ENCODE peak calls at places on chromosomes 16 and 17, in eight cellular contexts. P, G, W, L, S, I, R and M are unnamed samples.

GRCh38 chr17:65243838-65244237 is 106.7 kb downstream of the RGS9 start:
- DNase-seq in R (no peak), S (no peak), P (peak), I (peak), L (peak), G (peak), W (peak), M (no peak)

GRCh38 chr16:71540-72341 is 690 bp downstream of the RHBDF1 start:
- DNase-seq in L (peak), G (peak), S (peak), W (peak), R (no peak), I (peak), P (peak), M (no peak)

GRCh38 chr17:2125013-2125535 is 70.2 kb downstream of the HIC1 start:
- DNase-seq in S (no peak), L (no peak), I (peak), R (no peak), G (peak), P (no peak), W (no peak), M (no peak)

GRCh38 chr17:21167303-21167702 is 40.5 kb downstream of the DHRS7B start:
- DNase-seq in W (peak), L (no peak), G (peak), S (no peak), P (no peak), R (no peak), I (no peak), M (no peak)

GRCh38 chr16:15861996-15862395 is 5.2 kb upstream of the MYH11 start:
- DNase-seq in I (no peak), P (no peak), S (no peak), W (peak), G (no peak), L (no peak), R (no peak), M (no peak)

GRCh38 chr17:83189013-83189672 is 109.7 kb downstream of the METRNL start:
- DNase-seq in L (no peak), R (no peak), I (no peak), P (no peak), W (no peak), G (no peak), S (no peak), M (no peak)

GRCh38 chr16:11114366-11115164 is 141.4 kb downstream of the SOCS1 start:
- DNase-seq in P (no peak), I (peak), W (no peak), L (no peak), R (no peak), S (no peak), G (no peak), M (no peak)

GRCh38 chr17:19363114-19363438 is 553 bp upstream of the B9D1 start:
- DNase-seq in I (no peak), S (no peak), R (no peak), P (no peak), L (no peak), G (no peak), W (no peak), M (no peak)

GRCh38 chr17:82205720-82206508 is 6.7 kb downstream of the CCDC57 start:
- DNase-seq in P (peak), G (peak), S (peak), I (peak), L (peak), R (no peak), W (peak), M (peak)

GRCh38 chr16:71440669-71441347 is 1.0 kb downstream of the TLE7 start:
- DNase-seq in G (no peak), L (peak), I (peak), S (peak), P (peak), R (no peak), W (no peak), M (no peak)

GRCh38 chr16:29825145-29826044 is 5.1 kb downstream of the MVP start:
- DNase-seq in R (no peak), G (peak), I (peak), S (peak), P (peak), L (no peak), W (peak), M (no peak)

GRCh38 chr17:18990331-18990730 is 14.2 kb downstream of the FAM83G start:
- DNase-seq in L (no peak), S (no peak), P (no peak), I (no peak), R (no peak), G (no peak), W (no peak), M (no peak)

GRCh38 chr16:6016530-6017184 is 919.1 kb upstream of the EEF2KMT start:
- DNase-seq in G (peak), S (peak), W (peak), L (peak), R (no peak), P (peak), I (peak), M (no peak)

GRCh38 chr16:29992371-29992967 is 2.9 kb downstream of the HIRIP3 start:
- DNase-seq in I (no peak), R (no peak), S (peak), G (no peak), W (no peak), L (no peak), P (no peak), M (no peak)

GRCh38 chr17:83061586-83061985 is 17.8 kb upstream of the METRNL start:
- DNase-seq in W (no peak), G (no peak), I (no peak), L (no peak), S (no peak), R (no peak), P (no peak), M (no peak)

GRCh38 chr17:40190197-40191021 is 13.1 kb downstream of the RAPGEFL1 start:
- DNase-seq in S (no peak), W (no peak), R (no peak), P (peak), I (peak), L (peak), G (peak), M (no peak)

GRCh38 chr17:49814781-49815496 is 26.5 kb downstream of the KAT7 start:
- DNase-seq in W (no peak), G (no peak), L (no peak), S (no peak), I (peak), R (no peak), P (peak), M (no peak)

GRCh38 chr17:33461051-33461450 is 168.0 kb upstream of the ASIC2 start:
- DNase-seq in P (no peak), G (no peak), W (no peak), I (no peak), S (no peak), R (no peak), L (peak), M (no peak)

GRCh38 chr16:85402910-85403692 is 210.0 kb upstream of the GSE1 start:
- DNase-seq in P (no peak), I (peak), L (no peak), R (no peak), S (peak), W (no peak), G (no peak), M (no peak)

GRCh38 chr16:67862623-67863583 is 9.9 kb upstream of the EDC4 start:
- DNase-seq in I (no peak), L (no peak), W (no peak), G (peak), R (no peak), S (no peak), P (no peak), M (no peak)

GRCh38 chr17:37360632-37361031 is 15.2 kb upstream of the C17orf78 start:
- DNase-seq in G (peak), I (no peak), L (no peak), W (peak), P (no peak), S (no peak), R (no peak), M (no peak)

DNA sequence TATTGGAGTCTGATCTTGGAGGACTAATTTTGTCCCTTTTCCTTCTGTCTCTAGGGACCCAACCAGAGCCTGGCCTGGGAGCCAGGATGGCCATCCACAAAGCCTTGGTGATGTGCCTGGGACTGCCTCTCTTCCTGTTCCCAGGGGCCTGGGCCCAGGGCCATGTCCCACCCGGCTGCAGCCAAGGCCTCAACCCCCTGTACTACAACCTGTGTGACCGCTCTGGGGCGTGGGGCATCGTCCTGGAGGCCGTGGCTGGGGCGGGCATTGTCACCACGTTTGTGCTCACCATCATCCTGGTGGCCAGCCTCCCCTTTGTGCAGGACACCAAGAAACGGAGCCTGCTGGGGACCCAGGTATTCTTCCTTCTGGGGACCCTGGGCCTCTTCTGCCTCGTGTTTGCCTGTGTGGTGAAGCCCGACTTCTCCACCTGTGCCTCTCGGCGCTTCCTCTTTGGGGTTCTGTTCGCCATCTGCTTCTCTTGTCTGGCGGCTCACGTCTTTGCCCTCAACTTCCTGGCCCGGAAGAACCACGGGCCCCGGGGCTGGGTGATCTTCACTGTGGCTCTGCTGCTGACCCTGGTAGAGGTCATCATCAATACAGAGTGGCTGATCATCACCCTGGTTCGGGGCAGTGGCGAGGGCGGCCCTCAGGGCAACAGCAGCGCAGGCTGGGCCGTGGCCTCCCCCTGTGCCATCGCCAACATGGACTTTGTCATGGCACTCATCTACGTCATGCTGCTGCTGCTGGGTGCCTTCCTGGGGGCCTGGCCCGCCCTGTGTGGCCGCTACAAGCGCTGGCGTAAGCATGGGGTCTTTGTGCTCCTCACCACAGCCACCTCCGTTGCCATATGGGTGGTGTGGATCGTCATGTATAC is 8.0 kb downstream of the GPRC5C start:
- DNase-seq in G (no peak), L (no peak), P (no peak), R (no peak), I (no peak), W (no peak), S (no peak), M (no peak)
- H3K27ac ChIP-seq in G (no peak), L (no peak), P (no peak), R (no peak), I (no peak), W (no peak), S (no peak), M (no peak)

GRCh38 chr16:55656695-55657092 is 906 bp downstream of the SLC6A2 start:
- DNase-seq in W (no peak), S (no peak), P (no peak), G (no peak), I (peak), R (no peak), L (peak), M (no peak)
- H3K9ac ChIP-seq in W (no peak), S (no peak), P (no peak), G (no peak), I (peak), R (no peak), L (no peak), M (no peak)

DNA sequence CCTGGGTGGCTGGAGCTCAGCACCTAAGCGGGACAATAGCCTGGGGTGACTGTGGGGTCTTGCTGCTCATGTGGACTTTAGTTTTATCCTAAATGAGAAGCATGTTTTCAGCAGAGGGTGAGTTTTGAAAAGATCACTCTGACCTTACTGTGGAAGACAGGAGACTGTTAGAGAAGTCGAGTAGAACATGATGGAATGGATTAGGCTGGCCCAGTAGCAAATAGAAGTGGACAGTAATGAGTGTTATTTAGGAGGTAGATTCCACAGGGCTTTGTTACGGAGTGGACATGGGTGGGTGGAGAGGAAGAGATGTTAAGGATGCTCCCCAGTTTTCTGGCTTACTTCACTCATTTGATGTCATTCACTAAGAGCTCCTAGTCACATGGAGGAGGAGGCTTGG is 73.3 kb upstream of the TBX2 start:
- DNase-seq in W (no peak), G (peak), L (no peak), P (no peak), R (no peak), I (no peak), S (no peak), M (no peak)
- H3K27ac ChIP-seq in W (no peak), G (peak), L (no peak), P (no peak), R (no peak), I (no peak), S (no peak), M (no peak)

GRCh38 chr16:52545157-52545543 is 1.8 kb downstream of the TOX3 start:
- DNase-seq in S (no peak), W (no peak), P (peak), R (no peak), L (no peak), I (no peak), G (peak), M (no peak)

GRCh38 chr16:52543654-52544053 is 3.3 kb downstream of the TOX3 start:
- DNase-seq in R (no peak), S (no peak), G (no peak), I (no peak), L (no peak), P (no peak), W (no peak), M (no peak)

GRCh38 chr16:52547001-52547833 is at the start of gene TOX3:
- DNase-seq in W (no peak), L (peak), P (peak), S (no peak), I (peak), G (peak), R (no peak), M (no peak)

GRCh38 chr16:52546291-52546941 is 527 bp downstream of the TOX3 start:
- DNase-seq in L (peak), I (peak), P (peak), W (no peak), G (peak), S (no peak), R (no peak), M (no peak)

GRCh38 chr16:52545544-52546262 is 1.2 kb downstream of the TOX3 start:
- DNase-seq in S (no peak), L (no peak), R (no peak), G (no peak), I (peak), P (peak), W (no peak), M (no peak)
- H3K9ac ChIP-seq in S (no peak), L (peak), R (no peak), G (no peak), I (peak), P (peak), W (no peak), M (no peak)